ENCODE peak calls at places on chromosomes 16 and 17, in four cellular contexts. K is IMR-90, L is GM12878, G is A549. X is an unnamed sample.
A peak's percentile ranks its signal among the peaks of the same experiment; 100 is the strongest.

GRCh38 chr17:73833779-73834613 is 189.8 kb upstream of the SDK2 start:
- DNase-seq in G (peak; percentile 24), L (no peak), K (no peak), X (no peak)

GRCh38 chr16:70605284-70605659 is 41.1 kb upstream of the IL34 start:
- DNase-seq in K (peak; percentile 38), G (no peak), L (no peak), X (no peak)

GRCh38 chr17:61408151-61409041 is 8.8 kb downstream of the TBX2 start:
- DNase-seq in K (peak; percentile 55), G (no peak), L (no peak), X (no peak)

GRCh38 chr17:41735744-41736143 is 1.3 kb upstream of the HAP1 start:
- DNase-seq in G (no peak), K (no peak), L (no peak), X (no peak)

GRCh38 chr17:10792156-10792555 is 11.7 kb downstream of the TMEM238L start:
- DNase-seq in K (no peak), G (no peak), L (no peak), X (no peak)

GRCh38 chr16:65672960-65673359 is 551.1 kb upstream of the CDH11 start:
- DNase-seq in K (peak; percentile 22), G (no peak), L (no peak), X (peak; percentile 31)

GRCh38 chr16:22335668-22336246 is 38.5 kb downstream of the POLR3E start:
- DNase-seq in G (no peak), L (no peak), K (no peak), X (no peak)

GRCh38 chr16:74761665-74762064 is 13.0 kb downstream of the FA2H start:
- DNase-seq in K (peak; percentile 55), L (no peak), G (no peak), X (no peak)

GRCh38 chr17:27848941-27849340 is 44.2 kb downstream of the LYRM9 start:
- DNase-seq in L (no peak), K (no peak), G (no peak), X (no peak)

GRCh38 chr16:1181715-1182671 is 29.1 kb downstream of the CACNA1H start:
- DNase-seq in K (peak; percentile 85), G (peak; percentile 83), L (no peak), X (no peak)

GRCh38 chr17:72915631-72916081 is 176.8 kb downstream of the SLC39A11 start:
- DNase-seq in L (no peak), K (no peak), G (no peak), X (no peak)

GRCh38 chr16:50301626-50302471 is 35.5 kb downstream of the ADCY7 start:
- DNase-seq in K (peak; percentile 86), L (no peak), G (peak; percentile 47), X (no peak)

GRCh38 chr17:64073771-64074703 is 53.6 kb upstream of the ICAM2 start:
- DNase-seq in L (peak; percentile 62), G (no peak), K (no peak), X (no peak)

GRCh38 chr17:65022751-65023421 is 33.7 kb downstream of the GNA13 start:
- DNase-seq in G (no peak), L (peak; percentile 96), K (peak; percentile 70), X (no peak)

GRCh38 chr17:14359251-14359939 is 58.5 kb downstream of the HS3ST3B1 start:
- DNase-seq in L (peak; percentile 26), K (no peak), G (no peak), X (no peak)

GRCh38 chr17:18181358-18181757 is 2.3 kb upstream of the ALKBH5 start:
- DNase-seq in L (no peak), K (peak; percentile 29), G (no peak), X (no peak)

GRCh38 chr16:30356401-30357084 is 1.4 kb upstream of the CD2BP2 start:
- DNase-seq in K (no peak), G (no peak), L (no peak), X (no peak)

GRCh38 chr16:47377156-47377555 is 83.7 kb downstream of the ITFG1 start:
- DNase-seq in L (no peak), G (peak; percentile 18), K (peak; percentile 82), X (no peak)

GRCh38 chr17:11487469-11487868 is 110.8 kb upstream of the DNAH9 start:
- DNase-seq in L (no peak), K (no peak), G (no peak), X (no peak)

GRCh38 chr17:37430051-37430591 is 23.4 kb downstream of the TADA2A start:
- DNase-seq in G (no peak), L (no peak), K (peak; percentile 75), X (no peak)

GRCh38 chr17:5694507-5694906 is 110.2 kb upstream of the NLRP1 start:
- DNase-seq in G (peak; percentile 18), K (no peak), L (no peak), X (peak; percentile 21)

GRCh38 chr16:20862162-20862960 is 37.8 kb downstream of the DCUN1D3 start:
- DNase-seq in K (no peak), L (no peak), G (no peak), X (no peak)

GRCh38 chr16:28866454-28866804 is 2.8 kb downstream of the SH2B1 start:
- DNase-seq in G (no peak), L (no peak), K (no peak), X (no peak)

GRCh38 chr17:6608321-6608720 is 32.2 kb downstream of the KIAA0753 start:
- DNase-seq in K (peak; percentile 41), G (peak; percentile 16), L (no peak), X (no peak)

GRCh38 chr16:17342031-17342430 is 128.7 kb downstream of the XYLT1 start:
- DNase-seq in L (no peak), G (no peak), K (no peak), X (no peak)

GRCh38 chr17:75976175-75976848 is 2.7 kb downstream of the ACOX1 start:
- DNase-seq in L (no peak), G (peak; percentile 24), K (peak; percentile 23), X (no peak)

GRCh38 chr17:1509255-1509943 is 7.0 kb downstream of the INPP5K start:
- DNase-seq in K (no peak), G (no peak), L (no peak), X (no peak)

GRCh38 chr17:8680850-8681174 is 50.3 kb upstream of the MYH10 start:
- DNase-seq in G (no peak), L (no peak), K (no peak), X (no peak)

GRCh38 chr16:11152205-11152604 is 103.8 kb downstream of the SOCS1 start:
- DNase-seq in K (no peak), L (no peak), G (no peak), X (no peak)

GRCh38 chr16:1990336-1991134 is 765 bp downstream of the SYNGR3 start:
- DNase-seq in L (no peak), K (no peak), G (no peak), X (no peak)

GRCh38 chr17:15660077-15660476 is 24.0 kb downstream of the TRIM16 start:
- DNase-seq in L (no peak), K (no peak), G (no peak), X (no peak)

GRCh38 chr17:77213778-77214132 is 73.0 kb downstream of the SEC14L1 start:
- DNase-seq in L (no peak), K (no peak), G (no peak), X (no peak)

DNA sequence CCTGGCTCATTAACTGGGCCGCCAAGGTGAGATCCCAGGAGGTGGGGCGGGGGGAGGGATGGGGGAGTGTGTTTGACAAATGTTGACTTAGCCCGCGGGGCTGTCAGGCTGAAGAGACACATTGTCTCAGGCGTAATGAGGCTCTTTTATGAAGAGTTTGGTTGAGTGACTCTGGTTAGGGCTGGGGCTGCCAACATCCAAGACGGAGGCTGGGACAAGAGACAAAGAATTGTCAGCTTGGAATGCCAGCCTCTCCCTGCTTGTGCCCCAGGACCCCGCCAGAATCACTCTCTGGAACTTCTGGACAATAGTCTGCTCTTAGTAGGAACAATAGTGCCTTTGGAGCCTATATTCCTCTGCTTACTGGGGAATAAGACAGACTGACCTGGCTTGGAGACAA is 24.0 kb downstream of the PCTP start:
- DNase-seq in K (no peak), G (no peak), L (no peak), X (no peak)
- TF ChIP-seq ELK1 in K (no peak), G (no peak), L (no peak), X (no peak)

GRCh38 chr16:85225721-85226120 is 113.4 kb upstream of the CIBAR2 start:
- DNase-seq in K (no peak), L (no peak), G (no peak), X (no peak)

GRCh38 chr16:85228970-85229430 is 116.7 kb upstream of the CIBAR2 start:
- DNase-seq in L (no peak), K (no peak), G (no peak), X (no peak)

GRCh38 chr16:85227924-85228462 is 115.7 kb upstream of the CIBAR2 start:
- DNase-seq in G (no peak), L (no peak), K (peak; percentile 76), X (peak; percentile 67)

GRCh38 chr16:85228463-85228862 is 116.2 kb upstream of the CIBAR2 start:
- DNase-seq in L (no peak), G (no peak), K (no peak), X (no peak)

DNA sequence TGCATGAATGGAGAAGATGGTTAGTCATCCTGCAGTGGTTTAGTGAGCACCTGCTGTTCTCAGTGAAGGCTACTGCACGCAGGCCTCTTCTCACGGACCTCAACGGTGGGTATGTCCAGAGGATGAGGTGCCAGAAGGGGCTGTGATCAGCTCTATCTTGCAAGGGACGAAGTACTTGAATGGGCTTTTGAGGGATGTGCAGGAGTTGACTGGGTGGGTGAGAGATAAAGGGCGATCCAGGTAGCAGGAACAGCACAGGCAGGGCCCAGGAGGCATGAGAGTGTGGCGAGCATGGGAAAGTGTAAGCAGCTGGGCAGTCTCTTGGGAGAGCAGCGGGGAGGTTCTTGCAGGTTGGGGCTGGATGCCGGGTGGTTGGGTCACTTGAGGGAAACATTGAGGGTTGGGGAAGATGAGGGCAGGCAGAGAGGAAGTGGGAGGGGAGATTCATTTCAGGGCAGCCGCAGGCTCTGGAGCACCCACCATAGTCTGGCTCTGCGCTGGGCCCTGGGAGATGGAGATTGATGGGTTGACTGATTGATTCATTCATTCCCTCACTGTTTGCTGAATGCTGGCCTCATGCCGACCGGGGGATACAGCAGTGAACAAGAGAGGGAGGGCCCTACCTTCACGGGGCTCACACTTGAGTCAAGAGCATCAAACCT is 115.1 kb upstream of the CIBAR2 start:
- DNase-seq in K (no peak), G (no peak), L (peak; percentile 98), X (no peak)
- TF ChIP-seq ELK1 in K (no peak), G (no peak), L (no peak), X (no peak)

GRCh38 chr17:78237403-78238012 is 6.1 kb downstream of the TMEM235 start:
- DNase-seq in K (no peak), G (no peak), L (no peak), X (no peak)
- TF ChIP-seq ELK1 in K (no peak), G (no peak), L (no peak), X (no peak)

DNA sequence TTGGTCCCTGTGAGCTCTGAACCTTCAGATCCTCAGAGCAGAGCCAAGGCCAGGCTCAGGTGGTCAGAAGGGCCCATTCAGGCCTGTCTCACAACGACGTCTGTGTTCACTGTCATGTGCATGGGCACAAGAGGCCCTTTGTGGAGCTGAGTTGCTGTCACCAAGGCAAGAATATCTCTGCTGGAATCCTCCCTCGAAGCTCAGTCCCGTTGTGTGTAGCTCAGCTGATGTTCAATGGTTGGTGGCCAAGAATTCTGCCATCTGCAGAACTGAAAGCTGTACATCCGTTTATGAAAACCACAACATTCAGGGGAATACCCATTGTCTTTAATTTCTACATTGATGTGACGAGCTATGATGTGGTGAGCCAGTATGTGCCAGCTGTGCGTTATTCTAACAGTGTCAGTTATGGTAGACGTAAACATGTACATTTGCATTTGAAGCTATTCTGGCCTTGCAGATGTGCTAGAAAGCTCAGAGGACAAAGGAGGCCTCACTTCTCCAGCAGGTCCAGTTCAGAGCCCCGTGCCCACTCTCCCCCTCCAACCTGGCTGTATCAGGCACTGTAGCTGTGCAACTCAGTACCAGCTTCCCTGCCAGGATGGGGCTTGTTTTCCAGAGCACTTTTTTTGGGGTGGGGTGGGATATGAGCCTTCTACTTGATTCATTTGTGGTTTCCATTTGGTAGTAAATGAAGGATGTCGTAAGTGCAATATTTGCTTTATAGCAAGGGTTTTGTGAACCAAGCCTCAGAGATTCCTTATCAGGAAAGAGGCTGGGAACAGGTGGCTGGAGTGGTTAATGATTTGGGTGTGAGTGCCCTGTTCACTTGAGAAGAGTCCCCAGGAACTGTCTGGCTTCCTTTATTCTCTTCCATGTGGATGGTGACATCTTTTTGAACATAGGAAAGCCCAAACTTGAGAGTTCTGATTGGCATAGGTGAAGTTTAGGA is 56.1 kb downstream of the B9D1 start:
- DNase-seq in G (no peak), L (peak; percentile 94), K (no peak), X (peak; percentile 15)
- TF ChIP-seq ELK1 in G (no peak), L (no peak), K (no peak), X (no peak)

X was measured in K562.